ENCODE peak calls at places on chromosomes 13 and 19, in nine cellular contexts. One of them, this sample, is unnamed.

GRCh38 chr19:33752945-33753344 is 43.7 kb upstream of the KCTD15 start:
- DNase-seq in thoracic aorta: no peak
- DNase-seq in fibroblast of pulmonary artery: no peak
- DNase-seq in stomach: no peak
- DNase-seq in ovary: no peak
- DNase-seq in mammary epithelial cell: no peak
- DNase-seq in right lobe of liver: no peak
- DNase-seq in kidney epithelial cell: no peak
- DNase-seq in suprapubic skin: no peak
- DNase-seq in this sample: no peak

GRCh38 chr13:70249332-70250064 is 141.2 kb upstream of the KLHL1 start:
- DNase-seq in thoracic aorta: no peak
- DNase-seq in fibroblast of pulmonary artery: peak; percentile 50
- DNase-seq in stomach: no peak
- DNase-seq in ovary: no peak
- DNase-seq in mammary epithelial cell: peak; percentile 93
- DNase-seq in right lobe of liver: no peak
- DNase-seq in kidney epithelial cell: peak; percentile 84
- DNase-seq in suprapubic skin: no peak
- DNase-seq in this sample: peak; percentile 85

GRCh38 chr13:111429064-111429558 is 108.7 kb downstream of the TEX29 start:
- DNase-seq in thoracic aorta: no peak
- DNase-seq in fibroblast of pulmonary artery: peak; percentile 16
- DNase-seq in stomach: no peak
- DNase-seq in ovary: no peak
- DNase-seq in mammary epithelial cell: peak; percentile 4
- DNase-seq in right lobe of liver: no peak
- DNase-seq in kidney epithelial cell: no peak
- DNase-seq in suprapubic skin: no peak
- DNase-seq in this sample: peak; percentile 1

GRCh38 chr19:28454083-28454482 is 758.9 kb downstream of the UQCRFS1 start:
- DNase-seq in thoracic aorta: no peak
- DNase-seq in fibroblast of pulmonary artery: no peak
- DNase-seq in stomach: no peak
- DNase-seq in ovary: no peak
- DNase-seq in mammary epithelial cell: peak; percentile 38
- DNase-seq in right lobe of liver: no peak
- DNase-seq in kidney epithelial cell: peak; percentile 82
- DNase-seq in suprapubic skin: no peak
- DNase-seq in this sample: peak; percentile 5

GRCh38 chr13:26254583-26255102 is 714 bp downstream of the CDK8 start:
- DNase-seq in thoracic aorta: peak; percentile 6
- DNase-seq in fibroblast of pulmonary artery: peak; percentile 36
- DNase-seq in stomach: peak; percentile 73
- DNase-seq in ovary: peak; percentile 63
- DNase-seq in mammary epithelial cell: peak; percentile 71
- DNase-seq in right lobe of liver: peak; percentile 80
- DNase-seq in kidney epithelial cell: no peak
- DNase-seq in suprapubic skin: peak; percentile 78
- DNase-seq in this sample: peak; percentile 39

GRCh38 chr13:83325454-83325853 is 556.8 kb downstream of the SLITRK1 start:
- DNase-seq in thoracic aorta: no peak
- DNase-seq in fibroblast of pulmonary artery: peak; percentile 54
- DNase-seq in stomach: no peak
- DNase-seq in ovary: no peak
- DNase-seq in mammary epithelial cell: peak; percentile 40
- DNase-seq in right lobe of liver: no peak
- DNase-seq in kidney epithelial cell: no peak
- DNase-seq in suprapubic skin: no peak
- DNase-seq in this sample: peak; percentile 73

GRCh38 chr13:43520331-43520730 is 266.4 kb downstream of the ENOX1 start:
- DNase-seq in thoracic aorta: no peak
- DNase-seq in fibroblast of pulmonary artery: no peak
- DNase-seq in stomach: no peak
- DNase-seq in ovary: no peak
- DNase-seq in mammary epithelial cell: no peak
- DNase-seq in right lobe of liver: no peak
- DNase-seq in kidney epithelial cell: no peak
- DNase-seq in suprapubic skin: no peak
- DNase-seq in this sample: no peak

GRCh38 chr19:31416548-31416947 is 67.3 kb upstream of the TSHZ3 start:
- DNase-seq in thoracic aorta: no peak
- DNase-seq in fibroblast of pulmonary artery: no peak
- DNase-seq in stomach: no peak
- DNase-seq in ovary: no peak
- DNase-seq in mammary epithelial cell: no peak
- DNase-seq in right lobe of liver: no peak
- DNase-seq in kidney epithelial cell: no peak
- DNase-seq in suprapubic skin: no peak
- DNase-seq in this sample: no peak

GRCh38 chr19:42628411-42629135 is 33.8 kb upstream of the CEACAM8 start:
- DNase-seq in thoracic aorta: no peak
- DNase-seq in fibroblast of pulmonary artery: no peak
- DNase-seq in stomach: no peak
- DNase-seq in ovary: no peak
- DNase-seq in mammary epithelial cell: no peak
- DNase-seq in right lobe of liver: no peak
- DNase-seq in kidney epithelial cell: no peak
- DNase-seq in suprapubic skin: no peak
- DNase-seq in this sample: no peak

GRCh38 chr19:10112895-10113591 is 1.6 kb downstream of the P2RY11 start:
- DNase-seq in thoracic aorta: no peak
- DNase-seq in fibroblast of pulmonary artery: peak; percentile 44
- DNase-seq in stomach: peak; percentile 64
- DNase-seq in ovary: peak; percentile 68
- DNase-seq in mammary epithelial cell: no peak
- DNase-seq in right lobe of liver: peak; percentile 71
- DNase-seq in kidney epithelial cell: no peak
- DNase-seq in suprapubic skin: peak; percentile 77
- DNase-seq in this sample: no peak

GRCh38 chr13:108597943-108598342 is 31.5 kb upstream of the MYO16 start:
- DNase-seq in thoracic aorta: no peak
- DNase-seq in fibroblast of pulmonary artery: no peak
- DNase-seq in stomach: no peak
- DNase-seq in ovary: no peak
- DNase-seq in mammary epithelial cell: peak; percentile 4
- DNase-seq in right lobe of liver: no peak
- DNase-seq in kidney epithelial cell: no peak
- DNase-seq in suprapubic skin: no peak
- DNase-seq in this sample: no peak

GRCh38 chr13:110403315-110403714 is 96.2 kb downstream of the COL4A2 start:
- DNase-seq in thoracic aorta: no peak
- DNase-seq in fibroblast of pulmonary artery: peak; percentile 68
- DNase-seq in stomach: no peak
- DNase-seq in ovary: no peak
- DNase-seq in mammary epithelial cell: no peak
- DNase-seq in right lobe of liver: no peak
- DNase-seq in kidney epithelial cell: no peak
- DNase-seq in suprapubic skin: no peak
- DNase-seq in this sample: peak; percentile 79

GRCh38 chr19:18170714-18171255 is 2.8 kb upstream of the IFI30 start:
- DNase-seq in thoracic aorta: no peak
- DNase-seq in fibroblast of pulmonary artery: no peak
- DNase-seq in stomach: no peak
- DNase-seq in ovary: peak; percentile 58
- DNase-seq in mammary epithelial cell: no peak
- DNase-seq in right lobe of liver: peak; percentile 62
- DNase-seq in kidney epithelial cell: no peak
- DNase-seq in suprapubic skin: peak; percentile 79
- DNase-seq in this sample: no peak

GRCh38 chr13:26679945-26680516 is 80.6 kb downstream of the GPR12 start:
- DNase-seq in thoracic aorta: no peak
- DNase-seq in fibroblast of pulmonary artery: no peak
- DNase-seq in stomach: no peak
- DNase-seq in ovary: no peak
- DNase-seq in mammary epithelial cell: no peak
- DNase-seq in right lobe of liver: no peak
- DNase-seq in kidney epithelial cell: peak; percentile 38
- DNase-seq in suprapubic skin: no peak
- DNase-seq in this sample: peak; percentile 39

GRCh38 chr13:49571299-49572240 is 13.8 kb downstream of the RCBTB1 start:
- DNase-seq in thoracic aorta: no peak
- DNase-seq in fibroblast of pulmonary artery: no peak
- DNase-seq in stomach: no peak
- DNase-seq in ovary: no peak
- DNase-seq in mammary epithelial cell: no peak
- DNase-seq in right lobe of liver: no peak
- DNase-seq in kidney epithelial cell: no peak
- DNase-seq in suprapubic skin: no peak
- DNase-seq in this sample: no peak

GRCh38 chr13:52001120-52001731 is 10.0 kb downstream of the ATP7B start:
- DNase-seq in thoracic aorta: no peak
- DNase-seq in fibroblast of pulmonary artery: peak; percentile 66
- DNase-seq in stomach: no peak
- DNase-seq in ovary: no peak
- DNase-seq in mammary epithelial cell: no peak
- DNase-seq in right lobe of liver: no peak
- DNase-seq in kidney epithelial cell: peak; percentile 29
- DNase-seq in suprapubic skin: no peak
- DNase-seq in this sample: peak; percentile 54

GRCh38 chr13:87736849-87737400 is 65.8 kb downstream of the SLITRK5 start:
- DNase-seq in thoracic aorta: no peak
- DNase-seq in fibroblast of pulmonary artery: no peak
- DNase-seq in stomach: no peak
- DNase-seq in ovary: no peak
- DNase-seq in mammary epithelial cell: no peak
- DNase-seq in right lobe of liver: no peak
- DNase-seq in kidney epithelial cell: no peak
- DNase-seq in suprapubic skin: no peak
- DNase-seq in this sample: no peak

GRCh38 chr13:108734676-108735075 is 105.3 kb downstream of the MYO16 start:
- DNase-seq in thoracic aorta: no peak
- DNase-seq in fibroblast of pulmonary artery: no peak
- DNase-seq in stomach: no peak
- DNase-seq in ovary: no peak
- DNase-seq in mammary epithelial cell: no peak
- DNase-seq in right lobe of liver: no peak
- DNase-seq in kidney epithelial cell: no peak
- DNase-seq in suprapubic skin: no peak
- DNase-seq in this sample: no peak

GRCh38 chr13:38685974-38686571 is 804 bp upstream of the FREM2 start:
- DNase-seq in thoracic aorta: no peak
- DNase-seq in fibroblast of pulmonary artery: peak; percentile 13
- DNase-seq in stomach: no peak
- DNase-seq in ovary: no peak
- DNase-seq in mammary epithelial cell: peak; percentile 44
- DNase-seq in right lobe of liver: no peak
- DNase-seq in kidney epithelial cell: no peak
- DNase-seq in suprapubic skin: no peak
- DNase-seq in this sample: peak; percentile 19
- H3K4me3 ChIP-seq in thoracic aorta: peak overlapping the region; percentile 60
- H3K4me3 ChIP-seq in fibroblast of pulmonary artery: no peak overlapping the region
- H3K4me3 ChIP-seq in stomach: peak overlapping the region; percentile 56
- H3K4me3 ChIP-seq in ovary: peak overlapping the region; percentile 41
- H3K4me3 ChIP-seq in mammary epithelial cell: peak overlapping the region; percentile 63
- H3K4me3 ChIP-seq in right lobe of liver: peak overlapping the region; percentile 50
- H3K4me3 ChIP-seq in kidney epithelial cell: peak overlapping the region; percentile 53
- H3K4me3 ChIP-seq in suprapubic skin: peak overlapping the region; percentile 46
- H3K4me3 ChIP-seq in this sample: peak overlapping the region; percentile 42

DNA sequence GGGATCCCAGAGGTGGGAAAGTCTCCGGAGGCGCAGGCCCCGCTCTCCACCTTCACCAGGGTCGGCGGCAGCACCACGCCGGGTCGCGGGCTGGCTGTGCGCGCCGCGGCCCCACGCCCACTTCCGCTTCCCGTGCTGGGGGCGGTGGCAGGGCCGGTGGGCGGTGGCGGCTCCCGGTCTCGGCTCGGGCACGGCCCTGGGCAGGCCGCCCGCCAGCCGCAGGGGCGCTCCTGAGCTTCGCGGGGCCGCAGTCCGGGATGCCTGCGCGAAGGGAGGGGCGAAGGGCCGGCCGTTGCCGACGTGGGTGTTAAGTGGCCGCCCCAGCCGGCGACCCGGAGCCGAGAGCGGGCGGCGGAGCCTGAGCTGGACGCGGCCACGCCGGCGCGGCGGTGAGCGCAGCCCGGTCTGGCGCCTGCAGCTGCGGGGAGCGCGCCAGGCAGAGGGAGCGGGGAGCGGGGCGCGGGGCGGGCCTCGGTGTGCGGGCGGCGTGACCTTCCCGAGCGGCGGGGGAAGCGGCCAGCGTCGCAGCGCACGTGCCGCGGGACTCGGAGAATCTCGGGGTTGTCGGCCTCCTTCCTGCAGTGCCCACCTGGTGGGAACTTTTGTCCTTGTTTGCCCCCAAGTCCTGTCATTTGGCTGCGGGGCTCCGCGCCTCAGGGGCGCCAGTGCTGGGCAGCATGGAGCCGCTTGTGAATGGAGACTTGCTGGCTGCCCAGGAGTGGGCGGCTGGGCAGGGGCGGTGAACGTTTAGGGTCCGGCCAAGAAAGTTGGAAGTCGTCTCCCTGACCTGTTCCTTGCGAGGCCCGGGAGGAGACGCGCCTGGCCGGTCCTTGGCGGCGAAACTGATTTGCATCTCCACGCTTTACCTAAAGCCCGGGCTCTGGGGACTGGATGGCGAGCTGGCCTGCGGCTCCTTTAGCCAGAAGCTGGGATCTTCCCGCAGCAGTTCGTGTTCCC is at the start of gene SLC25A15:
- DNase-seq in thoracic aorta: no peak
- DNase-seq in fibroblast of pulmonary artery: peak; percentile 79
- DNase-seq in stomach: peak; percentile 87
- DNase-seq in ovary: peak; percentile 80
- DNase-seq in mammary epithelial cell: peak; percentile 78
- DNase-seq in right lobe of liver: peak; percentile 91
- DNase-seq in kidney epithelial cell: peak; percentile 29
- DNase-seq in suprapubic skin: peak; percentile 84
- DNase-seq in this sample: peak; percentile 71
- TF ChIP-seq CTCF in thoracic aorta: no peak
- TF ChIP-seq CTCF in fibroblast of pulmonary artery: no peak
- TF ChIP-seq CTCF in stomach: no peak
- TF ChIP-seq CTCF in ovary: peak; percentile 44
- TF ChIP-seq CTCF in mammary epithelial cell: no peak
- TF ChIP-seq CTCF in right lobe of liver: peak; percentile 48
- TF ChIP-seq CTCF in kidney epithelial cell: no peak
- TF ChIP-seq CTCF in suprapubic skin: no peak
- TF ChIP-seq CTCF in this sample: no peak

GRCh38 chr19:55440411-55441105 is 2.5 kb downstream of the SHISA7 start:
- DNase-seq in thoracic aorta: no peak
- DNase-seq in fibroblast of pulmonary artery: no peak
- DNase-seq in stomach: no peak
- DNase-seq in ovary: no peak
- DNase-seq in mammary epithelial cell: no peak
- DNase-seq in right lobe of liver: no peak
- DNase-seq in kidney epithelial cell: no peak
- DNase-seq in suprapubic skin: no peak
- DNase-seq in this sample: no peak
- H3K4me3 ChIP-seq in thoracic aorta: no peak overlapping the region
- H3K4me3 ChIP-seq in fibroblast of pulmonary artery: no peak overlapping the region
- H3K4me3 ChIP-seq in stomach: no peak overlapping the region
- H3K4me3 ChIP-seq in ovary: no peak overlapping the region
- H3K4me3 ChIP-seq in mammary epithelial cell: no peak overlapping the region
- H3K4me3 ChIP-seq in right lobe of liver: no peak overlapping the region
- H3K4me3 ChIP-seq in kidney epithelial cell: no peak overlapping the region
- H3K4me3 ChIP-seq in suprapubic skin: no peak overlapping the region
- H3K4me3 ChIP-seq in this sample: no peak overlapping the region

DNA sequence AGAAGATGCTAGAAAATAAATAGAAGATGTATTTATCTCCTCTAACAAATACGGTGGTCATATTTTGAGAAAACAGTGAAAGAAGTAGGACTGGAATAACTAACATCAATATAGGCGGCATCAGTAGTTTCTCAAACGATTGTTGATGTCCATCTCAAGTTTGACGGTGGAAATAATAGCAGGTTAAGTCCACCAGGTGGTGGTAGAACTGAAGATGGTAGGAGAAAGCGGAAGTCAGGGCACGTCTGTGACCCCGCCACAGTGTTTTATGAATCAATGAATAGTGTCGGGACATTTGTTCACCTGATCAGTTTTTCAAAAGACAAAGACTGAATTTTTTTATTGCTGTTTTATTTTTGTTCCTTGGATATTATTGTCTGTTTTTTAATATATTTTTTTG is 706.4 kb upstream of the SLC10A2 start:
- DNase-seq in thoracic aorta: no peak
- DNase-seq in fibroblast of pulmonary artery: no peak
- DNase-seq in stomach: no peak
- DNase-seq in ovary: no peak
- DNase-seq in mammary epithelial cell: no peak
- DNase-seq in right lobe of liver: no peak
- DNase-seq in kidney epithelial cell: no peak
- DNase-seq in suprapubic skin: no peak
- DNase-seq in this sample: no peak
- TF ChIP-seq CTCF in thoracic aorta: no peak
- TF ChIP-seq CTCF in fibroblast of pulmonary artery: peak; percentile 5
- TF ChIP-seq CTCF in stomach: no peak
- TF ChIP-seq CTCF in ovary: no peak
- TF ChIP-seq CTCF in mammary epithelial cell: no peak
- TF ChIP-seq CTCF in right lobe of liver: peak; percentile 12
- TF ChIP-seq CTCF in kidney epithelial cell: peak; percentile 12
- TF ChIP-seq CTCF in suprapubic skin: no peak
- TF ChIP-seq CTCF in this sample: peak; percentile 10

This sample was measured in astrocyte of the spinal cord.